ENCODE peak calls at places on chromosomes 12 and 14, in seven cellular contexts. One of them, this sample, is unnamed.

GRCh38 chr14:76151398-76152332 is at the start of gene GPATCH2L:
- DNase-seq in mesendoderm: peak; percentile 96
- DNase-seq in IMR-90: peak; percentile 86
- DNase-seq in neuronal stem cell: peak; percentile 90
- DNase-seq in trophoblast cell: peak; percentile 90
- DNase-seq in mesenchymal stem cell: peak; percentile 94
- DNase-seq in H9: peak; percentile 96
- DNase-seq in this sample: peak; percentile 70

GRCh38 chr14:51147183-51147582 is 52.3 kb upstream of the TRIM9 start:
- DNase-seq in trophoblast cell: no peak
- DNase-seq in neuronal stem cell: no peak
- DNase-seq in mesendoderm: no peak
- DNase-seq in IMR-90: no peak
- DNase-seq in mesenchymal stem cell: peak; percentile 63
- DNase-seq in H9: no peak
- DNase-seq in this sample: no peak

GRCh38 chr12:65675141-65675621 is 149.1 kb upstream of the HMGA2 start:
- DNase-seq in trophoblast cell: no peak
- DNase-seq in IMR-90: peak; percentile 87
- DNase-seq in H9: no peak
- DNase-seq in neuronal stem cell: no peak
- DNase-seq in mesendoderm: no peak
- DNase-seq in mesenchymal stem cell: peak; percentile 78
- DNase-seq in this sample: no peak

GRCh38 chr12:101021911-101022388 is 188.1 kb downstream of the SLC5A8 start:
- DNase-seq in trophoblast cell: peak; percentile 84
- DNase-seq in mesenchymal stem cell: peak; percentile 82
- DNase-seq in mesendoderm: peak; percentile 56
- DNase-seq in IMR-90: peak; percentile 90
- DNase-seq in neuronal stem cell: no peak
- DNase-seq in H9: no peak
- DNase-seq in this sample: no peak

GRCh38 chr12:12806784-12807516 is 6.2 kb upstream of the DDX47 start:
- DNase-seq in trophoblast cell: no peak
- DNase-seq in H9: no peak
- DNase-seq in IMR-90: no peak
- DNase-seq in mesendoderm: no peak
- DNase-seq in neuronal stem cell: no peak
- DNase-seq in mesenchymal stem cell: no peak
- DNase-seq in this sample: no peak

GRCh38 chr12:15688838-15689237 is 100.3 kb downstream of the EPS8 start:
- DNase-seq in H9: peak; percentile 38
- DNase-seq in mesendoderm: no peak
- DNase-seq in mesenchymal stem cell: no peak
- DNase-seq in neuronal stem cell: no peak
- DNase-seq in IMR-90: no peak
- DNase-seq in trophoblast cell: no peak
- DNase-seq in this sample: no peak

GRCh38 chr14:100532154-100532915 is 54.9 kb downstream of the BEGAIN start:
- DNase-seq in trophoblast cell: no peak
- DNase-seq in neuronal stem cell: no peak
- DNase-seq in H9: peak; percentile 18
- DNase-seq in IMR-90: peak; percentile 13
- DNase-seq in mesendoderm: no peak
- DNase-seq in mesenchymal stem cell: no peak
- DNase-seq in this sample: no peak

GRCh38 chr12:94207467-94208432 is 59.4 kb downstream of the PLXNC1 start:
- DNase-seq in H9: no peak
- DNase-seq in trophoblast cell: peak; percentile 16
- DNase-seq in mesenchymal stem cell: no peak
- DNase-seq in neuronal stem cell: no peak
- DNase-seq in mesendoderm: no peak
- DNase-seq in IMR-90: no peak
- DNase-seq in this sample: no peak

GRCh38 chr12:19872745-19873144 is 433.5 kb downstream of the AEBP2 start:
- DNase-seq in neuronal stem cell: no peak
- DNase-seq in H9: no peak
- DNase-seq in trophoblast cell: no peak
- DNase-seq in mesenchymal stem cell: no peak
- DNase-seq in IMR-90: no peak
- DNase-seq in mesendoderm: no peak
- DNase-seq in this sample: no peak

GRCh38 chr12:95731519-95731958 is 59.0 kb downstream of the NTN4 start:
- DNase-seq in neuronal stem cell: no peak
- DNase-seq in H9: no peak
- DNase-seq in mesendoderm: no peak
- DNase-seq in mesenchymal stem cell: no peak
- DNase-seq in IMR-90: no peak
- DNase-seq in trophoblast cell: no peak
- DNase-seq in this sample: no peak

GRCh38 chr14:74064883-74065282 is 19.4 kb downstream of the ALDH6A1 start:
- DNase-seq in IMR-90: peak; percentile 11
- DNase-seq in mesenchymal stem cell: peak; percentile 41
- DNase-seq in neuronal stem cell: no peak
- DNase-seq in mesendoderm: no peak
- DNase-seq in trophoblast cell: no peak
- DNase-seq in H9: no peak
- DNase-seq in this sample: no peak

GRCh38 chr12:30965613-30965985 is 39.1 kb downstream of the TSPAN11 start:
- DNase-seq in mesenchymal stem cell: peak; percentile 3
- DNase-seq in IMR-90: no peak
- DNase-seq in neuronal stem cell: no peak
- DNase-seq in H9: peak; percentile 81
- DNase-seq in mesendoderm: peak; percentile 59
- DNase-seq in trophoblast cell: peak; percentile 76
- DNase-seq in this sample: no peak

GRCh38 chr12:115042341-115042740 is 358.4 kb upstream of the TBX3 start:
- DNase-seq in IMR-90: peak; percentile 0
- DNase-seq in mesenchymal stem cell: no peak
- DNase-seq in trophoblast cell: no peak
- DNase-seq in mesendoderm: no peak
- DNase-seq in H9: no peak
- DNase-seq in neuronal stem cell: no peak
- DNase-seq in this sample: no peak

GRCh38 chr12:38282886-38283285 is 33.7 kb upstream of the ALG10B start:
- DNase-seq in mesenchymal stem cell: no peak
- DNase-seq in neuronal stem cell: no peak
- DNase-seq in H9: no peak
- DNase-seq in mesendoderm: no peak
- DNase-seq in trophoblast cell: peak; percentile 93
- DNase-seq in IMR-90: no peak
- DNase-seq in this sample: no peak
- H3K4ac ChIP-seq in mesenchymal stem cell: no peak overlapping the region
- H3K4ac ChIP-seq in neuronal stem cell: no peak overlapping the region
- H3K4ac ChIP-seq in H9: no peak overlapping the region
- H3K4ac ChIP-seq in mesendoderm: no peak overlapping the region
- H3K4ac ChIP-seq in trophoblast cell: no peak overlapping the region
- H3K4ac ChIP-seq in IMR-90: no peak overlapping the region
- H3K4ac ChIP-seq in this sample: no peak overlapping the region

GRCh38 chr12:109276160-109276559 is 32.9 kb downstream of the FOXN4 start:
- DNase-seq in mesenchymal stem cell: no peak
- DNase-seq in mesendoderm: no peak
- DNase-seq in H9: no peak
- DNase-seq in neuronal stem cell: no peak
- DNase-seq in trophoblast cell: no peak
- DNase-seq in IMR-90: no peak
- DNase-seq in this sample: no peak

GRCh38 chr12:109278912-109279311 is 30.2 kb downstream of the FOXN4 start:
- DNase-seq in mesendoderm: no peak
- DNase-seq in H9: no peak
- DNase-seq in mesenchymal stem cell: no peak
- DNase-seq in trophoblast cell: no peak
- DNase-seq in IMR-90: no peak
- DNase-seq in neuronal stem cell: no peak
- DNase-seq in this sample: no peak

GRCh38 chr12:109277255-109277898 is 31.7 kb downstream of the FOXN4 start:
- DNase-seq in mesendoderm: no peak
- DNase-seq in trophoblast cell: no peak
- DNase-seq in neuronal stem cell: no peak
- DNase-seq in mesenchymal stem cell: no peak
- DNase-seq in H9: no peak
- DNase-seq in IMR-90: no peak
- DNase-seq in this sample: no peak

GRCh38 chr12:109279525-109279924 is 29.6 kb downstream of the FOXN4 start:
- DNase-seq in neuronal stem cell: no peak
- DNase-seq in mesendoderm: no peak
- DNase-seq in mesenchymal stem cell: no peak
- DNase-seq in trophoblast cell: no peak
- DNase-seq in IMR-90: no peak
- DNase-seq in H9: no peak
- DNase-seq in this sample: no peak

DNA sequence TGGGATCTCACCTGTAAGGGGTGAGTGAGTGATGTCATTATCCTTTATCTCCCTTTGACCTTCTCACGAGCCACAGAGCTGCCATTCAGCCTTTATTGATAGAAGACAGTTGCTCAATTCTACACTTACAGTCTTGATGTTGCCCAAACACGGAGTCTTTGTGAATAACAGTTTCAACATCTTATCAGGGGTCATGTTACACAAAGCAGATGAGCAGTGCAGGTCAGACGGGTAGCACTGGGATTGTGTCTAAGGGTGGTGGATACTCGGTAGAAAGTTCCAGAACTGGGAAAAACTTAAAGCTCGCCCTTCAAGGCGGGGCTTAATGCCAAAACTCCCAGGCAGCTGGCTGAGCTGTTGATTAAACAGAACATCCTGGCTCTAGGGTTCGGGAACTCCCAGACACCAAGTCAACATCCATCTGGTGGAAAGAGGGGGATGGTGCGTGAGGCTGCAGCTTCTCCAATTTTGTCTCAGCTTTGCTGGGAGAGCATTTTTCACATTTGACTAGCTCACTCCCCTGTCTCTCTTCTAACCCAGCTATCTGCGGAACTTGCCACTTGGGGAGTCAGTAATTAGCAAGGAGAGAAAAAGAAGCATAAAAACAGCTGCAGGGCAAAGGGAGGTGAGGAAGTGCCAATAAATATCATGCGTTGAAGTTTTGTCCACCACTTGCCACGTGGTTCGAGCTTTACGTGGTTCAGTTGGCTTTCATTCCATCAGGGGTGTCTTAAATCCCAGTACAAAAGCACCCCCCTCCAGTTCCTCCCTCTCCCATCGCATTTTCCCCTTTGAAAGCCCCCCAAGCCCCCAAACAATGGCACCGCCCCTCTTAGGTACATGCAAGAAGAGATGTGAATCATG is 31.0 kb downstream of the FOXN4 start:
- DNase-seq in H9: no peak
- DNase-seq in mesenchymal stem cell: peak; percentile 2
- DNase-seq in mesendoderm: no peak
- DNase-seq in trophoblast cell: peak; percentile 5
- DNase-seq in IMR-90: peak; percentile 12
- DNase-seq in neuronal stem cell: no peak
- DNase-seq in this sample: no peak
- H3K4ac ChIP-seq in H9: no peak overlapping the region
- H3K4ac ChIP-seq in mesenchymal stem cell: no peak overlapping the region
- H3K4ac ChIP-seq in mesendoderm: no peak overlapping the region
- H3K4ac ChIP-seq in trophoblast cell: no peak overlapping the region
- H3K4ac ChIP-seq in IMR-90: no peak overlapping the region
- H3K4ac ChIP-seq in neuronal stem cell: no peak overlapping the region
- H3K4ac ChIP-seq in this sample: no peak overlapping the region

GRCh38 chr12:124497658-124498057 is 69.8 kb downstream of the NCOR2 start:
- DNase-seq in H9: no peak
- DNase-seq in mesendoderm: no peak
- DNase-seq in neuronal stem cell: no peak
- DNase-seq in mesenchymal stem cell: peak; percentile 95
- DNase-seq in IMR-90: peak; percentile 96
- DNase-seq in trophoblast cell: peak; percentile 32
- DNase-seq in this sample: no peak

GRCh38 chr12:124499873-124500231 is 67.6 kb downstream of the NCOR2 start:
- DNase-seq in mesenchymal stem cell: no peak
- DNase-seq in IMR-90: no peak
- DNase-seq in trophoblast cell: no peak
- DNase-seq in neuronal stem cell: no peak
- DNase-seq in H9: no peak
- DNase-seq in mesendoderm: no peak
- DNase-seq in this sample: no peak

GRCh38 chr12:124498870-124499753 is 68.3 kb downstream of the NCOR2 start:
- DNase-seq in mesendoderm: no peak
- DNase-seq in mesenchymal stem cell: no peak
- DNase-seq in neuronal stem cell: no peak
- DNase-seq in H9: no peak
- DNase-seq in trophoblast cell: no peak
- DNase-seq in IMR-90: peak; percentile 67
- DNase-seq in this sample: no peak

GRCh38 chr12:124497039-124497438 is 70.4 kb downstream of the NCOR2 start:
- DNase-seq in neuronal stem cell: no peak
- DNase-seq in IMR-90: peak; percentile 88
- DNase-seq in trophoblast cell: peak; percentile 9
- DNase-seq in mesendoderm: no peak
- DNase-seq in H9: no peak
- DNase-seq in mesenchymal stem cell: peak; percentile 71
- DNase-seq in this sample: no peak

DNA sequence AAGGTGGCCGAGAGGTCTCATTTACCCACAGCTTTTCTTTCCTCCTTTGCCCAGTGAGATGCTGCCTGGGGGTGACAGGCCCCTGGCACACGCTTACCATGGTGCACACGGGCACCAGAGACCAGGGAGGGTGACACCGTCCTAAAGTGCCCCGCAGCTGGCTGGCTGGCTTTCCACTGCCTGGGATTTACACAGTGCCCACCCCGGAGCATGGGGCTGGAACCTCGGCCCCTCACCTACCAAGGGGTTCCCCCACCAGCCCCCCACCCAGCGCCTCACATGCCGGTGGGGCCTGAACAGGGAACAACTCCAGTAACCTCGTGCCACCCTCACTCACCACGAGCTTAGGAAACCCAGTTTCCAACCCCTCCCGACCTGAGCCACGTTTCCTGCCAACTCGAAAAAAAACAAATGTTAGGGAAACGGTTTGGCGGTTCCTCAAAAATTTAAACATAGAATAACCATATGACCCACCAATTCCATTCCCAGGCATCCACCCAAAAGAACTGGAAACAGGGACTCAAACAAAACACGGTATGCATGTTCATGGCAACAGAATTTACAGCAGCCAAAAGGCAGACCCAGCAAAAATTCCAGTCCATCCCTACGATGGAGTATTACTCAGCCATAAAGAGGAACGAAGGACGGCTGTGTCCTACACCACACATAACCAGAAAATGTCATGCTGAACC is 69.1 kb downstream of the NCOR2 start:
- DNase-seq in H9: no peak
- DNase-seq in mesendoderm: no peak
- DNase-seq in trophoblast cell: peak; percentile 28
- DNase-seq in neuronal stem cell: no peak
- DNase-seq in mesenchymal stem cell: peak; percentile 56
- DNase-seq in IMR-90: peak; percentile 88
- DNase-seq in this sample: no peak
- H3K4ac ChIP-seq in H9: no peak overlapping the region
- H3K4ac ChIP-seq in mesendoderm: no peak overlapping the region
- H3K4ac ChIP-seq in trophoblast cell: peak overlapping the region; percentile 28
- H3K4ac ChIP-seq in neuronal stem cell: no peak overlapping the region
- H3K4ac ChIP-seq in mesenchymal stem cell: peak overlapping the region; percentile 76
- H3K4ac ChIP-seq in IMR-90: peak overlapping the region; percentile 94
- H3K4ac ChIP-seq in this sample: no peak overlapping the region

DNA sequence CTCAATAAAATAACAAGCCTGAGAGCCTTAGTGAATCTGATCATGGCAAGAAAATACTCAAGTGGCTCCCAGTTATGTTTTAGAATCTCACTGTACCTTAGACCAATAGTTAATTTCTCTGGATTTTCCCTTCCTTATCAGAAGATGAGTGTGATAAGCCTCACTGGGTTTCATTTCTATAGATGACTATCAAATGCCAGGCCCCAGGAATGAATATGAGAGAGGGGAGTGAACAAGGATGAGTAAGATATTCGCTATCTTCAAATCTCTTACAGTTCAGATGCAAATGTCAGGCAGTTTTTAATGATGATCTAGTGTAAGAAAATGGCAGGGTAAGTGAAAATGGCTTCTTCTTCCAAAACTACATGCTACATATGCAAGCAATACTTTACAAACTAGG is 26.1 kb upstream of the OR10P1 start:
- DNase-seq in IMR-90: no peak
- DNase-seq in mesendoderm: no peak
- DNase-seq in H9: no peak
- DNase-seq in mesenchymal stem cell: no peak
- DNase-seq in neuronal stem cell: no peak
- DNase-seq in trophoblast cell: peak; percentile 55
- DNase-seq in this sample: no peak
- H3K4ac ChIP-seq in IMR-90: no peak overlapping the region
- H3K4ac ChIP-seq in mesendoderm: no peak overlapping the region
- H3K4ac ChIP-seq in H9: no peak overlapping the region
- H3K4ac ChIP-seq in mesenchymal stem cell: no peak overlapping the region
- H3K4ac ChIP-seq in neuronal stem cell: no peak overlapping the region
- H3K4ac ChIP-seq in trophoblast cell: no peak overlapping the region
- H3K4ac ChIP-seq in this sample: no peak overlapping the region